ENCODE peak calls at places on chromosomes 11 and 22, in four cellular contexts. N is colonic mucosa, U is AG04449, B is astrocyte of the spinal cord. Y is an unnamed sample.

GRCh38 chr22:20156611-20157415 is 6.0 kb upstream of the CCDC188 start:
- DNase-seq in U (peak), N (peak), B (peak), Y (peak)

GRCh38 chr11:2186669-2187266 is 15.2 kb upstream of the TH start:
- DNase-seq in N (no peak), U (no peak), B (peak), Y (no peak)

GRCh38 chr11:64766881-64767280 is 7.1 kb upstream of the PYGM start:
- DNase-seq in N (no peak), U (no peak), B (no peak), Y (no peak)

GRCh38 chr11:61104963-61105362 is 2.7 kb downstream of the CD5 start:
- DNase-seq in U (no peak), N (no peak), B (no peak), Y (no peak)

GRCh38 chr22:22210375-22210774 is 34.2 kb upstream of the VPREB1 start:
- DNase-seq in U (no peak), B (peak), N (no peak), Y (peak)

GRCh38 chr11:13984616-13985474 is 22.3 kb downstream of the SPON1 start:
- DNase-seq in N (no peak), U (peak), B (peak), Y (peak)

GRCh38 chr11:20026629-20027545 is 133.4 kb downstream of the DBX1 start:
- DNase-seq in B (no peak), U (no peak), N (no peak), Y (no peak)

GRCh38 chr11:112961751-112962747 is 829 bp downstream of the NCAM1 start:
- DNase-seq in U (no peak), N (peak), B (no peak), Y (no peak)

GRCh38 chr11:44872556-44872955 is 78.1 kb downstream of the TP53I11 start:
- DNase-seq in N (no peak), U (no peak), B (no peak), Y (no peak)

GRCh38 chr11:88531776-88532175 is 194.2 kb upstream of the CTSC start:
- DNase-seq in U (no peak), B (no peak), N (no peak), Y (no peak)

GRCh38 chr11:31303644-31304043 is 65.9 kb downstream of the DCDC1 start:
- DNase-seq in N (no peak), B (no peak), U (no peak), Y (no peak)

GRCh38 chr11:47216141-47216798 is 1.5 kb downstream of the DDB2 start:
- DNase-seq in B (peak), U (peak), N (peak), Y (peak)

GRCh38 chr22:22168941-22169867 is 75.4 kb upstream of the VPREB1 start:
- DNase-seq in N (no peak), U (no peak), B (no peak), Y (no peak)

GRCh38 chr22:28902490-28902889 is 19.1 kb downstream of the ZNRF3 start:
- DNase-seq in B (no peak), U (no peak), N (no peak), Y (no peak)

GRCh38 chr11:94876222-94876621 is 97.1 kb downstream of the CWC15 start:
- DNase-seq in N (no peak), U (no peak), B (no peak), Y (no peak)

GRCh38 chr11:94877446-94878200 is 95.7 kb downstream of the CWC15 start:
- DNase-seq in U (no peak), B (peak), N (no peak), Y (peak)

GRCh38 chr11:94879006-94879405 is 94.3 kb downstream of the CWC15 start:
- DNase-seq in B (no peak), U (no peak), N (no peak), Y (no peak)

GRCh38 chr11:94873910-94874575 is 99.3 kb downstream of the CWC15 start:
- DNase-seq in U (no peak), B (peak), N (no peak), Y (peak)

DNA sequence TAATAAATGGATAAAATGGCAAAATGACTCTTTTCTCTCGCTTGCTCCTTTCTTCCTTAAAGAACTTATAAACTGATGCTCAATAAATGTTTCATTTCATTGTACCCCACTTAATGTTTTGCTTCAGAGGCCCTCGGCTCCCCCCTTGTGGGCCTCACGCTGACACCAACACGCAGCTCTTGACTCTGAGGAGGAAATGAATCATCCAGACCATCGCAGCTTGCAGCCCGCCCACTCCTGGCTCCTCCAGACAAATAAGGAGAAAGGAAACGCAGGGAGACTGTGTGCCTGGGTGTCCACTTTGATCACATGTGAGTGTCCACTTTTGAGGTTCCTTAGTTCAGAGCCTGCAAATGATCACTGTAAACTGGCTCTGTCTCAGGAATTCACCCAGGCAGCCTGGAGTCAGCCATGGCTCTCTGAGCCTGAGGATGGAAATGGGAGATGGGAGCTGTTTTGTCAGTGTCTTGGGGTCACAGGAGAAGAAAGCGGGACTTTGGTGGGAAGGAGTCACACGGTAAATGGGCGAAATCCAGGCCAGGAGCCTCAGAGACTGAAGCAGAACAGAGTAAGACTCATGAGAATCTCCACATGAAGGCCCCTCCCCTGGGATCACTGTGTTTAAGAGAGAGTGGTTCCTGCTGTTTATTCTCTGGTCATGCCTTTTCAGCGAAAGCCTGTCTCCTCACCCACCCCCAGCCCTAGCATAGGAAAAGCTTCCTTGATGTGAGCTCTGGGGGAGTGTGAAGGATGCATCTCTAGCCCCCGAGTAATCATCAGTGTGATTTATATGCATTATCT is 96.5 kb downstream of the CWC15 start:
- DNase-seq in B (peak), U (peak), N (peak), Y (peak)
- TF ChIP-seq CTCF in B (peak), U (peak), N (no peak), Y (peak)

GRCh38 chr11:129277216-129277838 is 85.2 kb upstream of the ARHGAP32 start:
- DNase-seq in B (peak), N (no peak), U (no peak), Y (peak)

GRCh38 chr11:129280027-129280811 is 88.1 kb upstream of the ARHGAP32 start:
- DNase-seq in U (no peak), N (no peak), B (peak), Y (peak)

GRCh38 chr11:129281471-129282268 is 89.5 kb upstream of the ARHGAP32 start:
- DNase-seq in U (no peak), B (no peak), N (no peak), Y (no peak)

GRCh38 chr11:129279326-129280026 is 87.4 kb upstream of the ARHGAP32 start:
- DNase-seq in U (no peak), N (peak), B (peak), Y (peak)

DNA sequence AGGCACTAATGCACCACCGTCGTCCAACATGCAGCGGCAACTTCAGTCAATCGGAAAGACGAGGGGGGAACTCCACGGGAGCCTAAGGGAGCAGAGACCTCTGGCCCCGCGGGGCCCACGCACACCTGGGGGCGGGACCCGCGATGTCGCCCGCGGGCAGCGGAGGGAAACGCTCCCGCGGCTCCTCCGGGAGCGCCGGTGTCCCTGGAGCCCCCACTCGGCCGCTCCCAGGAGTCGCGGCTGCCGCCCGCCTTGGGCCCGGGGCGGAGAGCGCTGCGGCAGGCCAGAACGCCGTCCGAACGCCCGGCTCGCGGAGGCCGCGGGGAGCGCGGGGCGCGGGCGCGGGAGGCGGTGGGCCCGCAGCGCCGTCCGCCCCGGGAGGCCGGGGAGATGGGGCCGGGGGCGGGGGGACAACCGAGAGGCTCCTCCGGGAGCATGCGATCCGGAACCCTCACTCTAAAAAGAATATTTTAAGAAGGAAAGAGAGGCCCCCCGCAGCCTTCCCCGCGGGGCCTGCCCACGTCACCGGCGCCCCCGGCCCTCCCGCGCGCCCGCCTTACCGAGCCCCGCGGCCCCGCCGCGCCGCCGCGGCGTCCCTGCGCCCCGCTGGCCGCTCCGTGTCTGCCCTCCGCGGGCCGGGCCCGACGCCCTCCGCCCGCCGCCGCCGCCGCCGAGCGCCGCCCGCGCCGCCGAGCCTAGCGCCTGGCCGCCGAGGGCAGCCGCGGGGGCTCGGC is 86.6 kb upstream of the ARHGAP32 start:
- DNase-seq in B (no peak), N (no peak), U (no peak), Y (no peak)
- H3K4me3 ChIP-seq in B (peak), N (peak), U (peak), Y (peak)

GRCh38 chr11:104126464-104126863 is 37.5 kb downstream of the PDGFD start:
- DNase-seq in N (no peak), U (no peak), B (no peak), Y (no peak)

GRCh38 chr11:104124979-104125378 is 39.0 kb downstream of the PDGFD start:
- DNase-seq in N (no peak), B (no peak), U (no peak), Y (no peak)

GRCh38 chr11:104129138-104129537 is 34.8 kb downstream of the PDGFD start:
- DNase-seq in B (no peak), U (no peak), N (no peak), Y (no peak)

GRCh38 chr11:104130161-104130560 is 33.8 kb downstream of the PDGFD start:
- DNase-seq in U (no peak), N (no peak), B (no peak), Y (no peak)

GRCh38 chr11:104127828-104128227 is 36.1 kb downstream of the PDGFD start:
- DNase-seq in U (no peak), B (no peak), N (no peak), Y (peak)
- TF ChIP-seq CTCF in U (no peak), B (no peak), N (no peak), Y (no peak)

GRCh38 chr11:10454902-10455631 is at the start of gene AMPD3:
- DNase-seq in B (peak), N (no peak), U (peak), Y (peak)

GRCh38 chr11:10457901-10458300 is 2.8 kb downstream of the AMPD3 start:
- DNase-seq in B (no peak), N (no peak), U (no peak), Y (no peak)

GRCh38 chr11:10455637-10456487 is 798 bp downstream of the AMPD3 start:
- DNase-seq in U (peak), B (peak), N (peak), Y (peak)

GRCh38 chr11:10454506-10454901 is 560 bp upstream of the AMPD3 start:
- DNase-seq in B (no peak), N (no peak), U (no peak), Y (no peak)

DNA sequence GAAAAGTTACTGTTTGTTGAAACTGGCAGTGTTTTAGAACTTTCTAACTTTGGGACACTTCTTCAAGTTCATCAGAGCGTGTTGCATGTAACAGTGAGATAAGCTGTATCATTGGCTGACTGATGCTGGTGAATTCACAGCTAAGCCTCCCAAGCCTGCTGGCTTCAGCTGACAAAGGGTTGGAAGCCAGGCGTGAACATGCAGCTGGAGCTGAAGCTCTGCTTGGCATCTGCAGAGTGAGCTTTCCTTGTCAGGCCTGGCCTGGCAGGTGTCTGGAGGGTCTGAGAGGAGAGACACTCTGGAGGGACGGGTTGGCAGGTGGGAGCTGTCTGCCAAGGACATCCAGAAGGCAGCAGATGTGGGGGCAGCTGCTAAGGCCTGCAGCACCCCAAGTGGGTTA is 1.5 kb downstream of the AMPD3 start:
- DNase-seq in B (no peak), U (no peak), N (no peak), Y (peak)
- H3K4me3 ChIP-seq in B (peak), U (peak), N (peak), Y (peak)

DNA sequence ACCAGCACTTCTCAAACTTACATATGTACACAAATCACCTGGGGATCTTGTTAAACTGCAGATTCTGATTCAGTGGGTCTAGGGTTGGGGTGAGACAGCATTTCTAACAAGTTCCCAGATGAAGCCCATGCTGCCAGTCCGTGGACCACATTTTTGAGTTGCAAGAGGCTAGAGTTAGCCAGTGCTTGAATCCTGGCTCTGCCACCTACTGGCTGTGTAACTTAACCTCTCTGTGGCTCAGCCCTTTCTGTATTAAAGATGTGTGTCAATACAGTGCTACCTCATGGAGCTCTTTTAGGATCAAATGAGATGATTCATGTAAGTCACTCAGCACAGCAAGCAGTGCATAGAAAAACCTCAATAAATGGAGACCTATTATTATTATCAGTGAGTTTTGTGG is 90.2 kb upstream of the ISX start:
- DNase-seq in B (no peak), N (no peak), U (no peak), Y (no peak)
- TF ChIP-seq CTCF in B (no peak), N (no peak), U (peak), Y (no peak)

GRCh38 chr22:37674951-37675929 is at the start of gene LGALS1:
- DNase-seq in N (peak), U (peak), B (peak), Y (peak)

GRCh38 chr22:37674248-37674647 is 1.2 kb upstream of the LGALS1 start:
- DNase-seq in U (no peak), N (no peak), B (no peak), Y (no peak)

GRCh38 chr22:37678372-37678771 is 2.9 kb downstream of the LGALS1 start:
- DNase-seq in N (no peak), U (no peak), B (no peak), Y (no peak)

GRCh38 chr22:37675930-37676571 is 615 bp downstream of the LGALS1 start:
- DNase-seq in B (no peak), N (peak), U (no peak), Y (no peak)

DNA sequence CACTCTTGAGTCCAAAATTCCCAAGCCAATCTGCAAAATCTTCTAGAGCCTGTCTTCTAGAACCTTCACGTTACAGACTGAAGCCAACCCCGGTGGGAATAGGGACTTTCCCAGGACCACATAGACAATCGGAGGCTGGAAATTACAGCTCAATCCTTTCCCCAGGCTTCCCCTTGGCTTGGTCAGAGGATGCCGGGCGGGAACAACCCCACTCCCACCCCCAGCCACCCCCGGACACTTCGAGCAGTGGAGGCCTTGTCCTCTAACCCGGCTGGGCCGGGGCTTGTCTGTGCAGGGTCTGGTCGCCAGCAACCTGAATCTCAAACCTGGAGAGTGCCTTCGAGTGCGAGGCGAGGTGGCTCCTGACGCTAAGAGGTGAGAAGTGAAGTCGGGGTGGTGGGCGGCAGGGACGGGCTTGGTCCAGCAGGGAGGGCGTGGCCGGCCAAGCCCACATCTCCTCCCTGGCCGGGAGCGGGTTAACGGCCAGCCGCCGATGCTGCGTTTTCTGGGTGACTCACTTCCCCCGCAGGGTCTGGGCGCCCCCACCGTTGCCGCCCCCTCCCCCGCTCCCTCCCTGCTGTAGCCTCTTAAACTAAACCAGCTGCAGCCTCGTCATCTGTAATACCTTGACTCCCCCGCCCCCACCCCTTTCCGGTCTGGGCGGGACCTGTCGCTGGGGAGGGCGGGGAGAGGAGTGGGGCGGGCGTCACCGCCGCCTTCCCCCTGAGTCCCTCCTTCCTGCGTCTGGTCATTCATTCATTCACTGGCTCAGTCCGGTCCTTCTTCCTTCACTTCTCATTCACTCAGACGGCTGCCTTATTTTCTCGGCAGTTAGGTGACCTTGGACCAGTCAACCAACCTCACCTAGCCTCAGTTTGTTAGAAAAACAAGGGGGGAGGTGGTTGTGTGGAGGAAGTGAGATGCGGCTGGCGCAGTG is 1.5 kb downstream of the LGALS1 start:
- DNase-seq in B (peak), U (peak), N (peak), Y (peak)
- H3K4me3 ChIP-seq in B (peak), U (peak), N (peak), Y (peak)

GRCh38 chr11:101362643-101363042 is 221.2 kb downstream of the TRPC6 start:
- DNase-seq in B (no peak), U (no peak), N (no peak), Y (no peak)
- TF ChIP-seq CTCF in B (no peak), U (no peak), N (no peak), Y (no peak)

GRCh38 chr22:17218341-17218740 is 894 bp downstream of the ADA2 start:
- DNase-seq in B (no peak), N (no peak), U (no peak), Y (no peak)
- H3K4me3 ChIP-seq in B (no peak), N (peak), U (no peak), Y (no peak)

GRCh38 chr11:8959546-8960166 is 4.6 kb downstream of the TMEM9B start:
- DNase-seq in U (peak), N (peak), B (peak), Y (peak)
- TF ChIP-seq CTCF in U (peak), N (peak), B (peak), Y (peak)

GRCh38 chr11:33266418-33267215 is 9.4 kb downstream of the HIPK3 start:
- DNase-seq in U (no peak), N (no peak), B (peak), Y (peak)

GRCh38 chr11:33262016-33262638 is 4.9 kb downstream of the HIPK3 start:
- DNase-seq in B (peak), U (no peak), N (no peak), Y (peak)

GRCh38 chr11:33259869-33260268 is 2.7 kb downstream of the HIPK3 start:
- DNase-seq in B (no peak), U (no peak), N (no peak), Y (no peak)

GRCh38 chr11:33264926-33265325 is 7.7 kb downstream of the HIPK3 start:
- DNase-seq in N (no peak), U (no peak), B (no peak), Y (no peak)

DNA sequence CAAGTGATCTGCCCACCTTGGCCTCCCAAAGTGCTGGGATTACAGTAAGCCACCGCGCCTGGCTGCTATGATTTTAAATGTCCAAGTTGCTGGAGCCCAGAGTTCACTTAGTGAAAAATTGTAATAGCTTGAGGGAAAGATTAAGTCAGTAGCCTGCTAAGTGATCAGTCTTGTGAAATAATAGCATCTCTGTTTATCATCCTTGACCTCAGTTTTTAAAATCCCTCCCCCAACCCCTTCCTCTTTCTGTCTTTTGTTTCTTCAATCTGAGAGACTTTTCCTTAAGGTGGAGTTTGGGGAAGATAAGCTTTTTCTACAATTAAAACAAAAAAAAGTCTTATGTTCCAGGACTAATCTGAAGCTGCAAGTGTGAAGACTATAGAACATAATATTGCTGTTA is 6.4 kb downstream of the HIPK3 start:
- DNase-seq in N (no peak), B (no peak), U (no peak), Y (no peak)
- H3K4me3 ChIP-seq in N (no peak), B (no peak), U (no peak), Y (no peak)

Y was measured in fibroblast of the aortic adventitia.